ENCODE peak calls at places on chromosomes 4 and X, in four cellular contexts. O, B, L and W are unnamed samples.

GRCh38 chrX:136767104-136767941 is 13.4 kb downstream of the ARHGEF6 start:
- DNase-seq in L (peak; percentile 37), O (peak; percentile 64), B (peak; percentile 50), W (peak; percentile 64)

GRCh38 chr4:179695175-179695574 is 2252.9 kb upstream of the AGA start:
- DNase-seq in O (no peak), L (peak; percentile 97), B (no peak), W (no peak)

GRCh38 chr4:10008208-10009005 is 12.9 kb downstream of the SLC2A9 start:
- DNase-seq in B (no peak), L (peak; percentile 45), O (no peak), W (no peak)

GRCh38 chr4:135732448-135732847 is 1530.9 kb upstream of the PABPC4L start:
- DNase-seq in L (no peak), O (no peak), B (no peak), W (no peak)

GRCh38 chr4:41319553-41319952 is 62.8 kb downstream of the UCHL1 start:
- DNase-seq in O (no peak), B (no peak), L (no peak), W (no peak)

GRCh38 chr4:7761720-7762119 is 177.9 kb downstream of the AFAP1 start:
- DNase-seq in O (peak; percentile 73), L (peak; percentile 34), B (peak; percentile 56), W (peak; percentile 43)

GRCh38 chrX:37347420-37347819 is 1.7 kb upstream of the PRRG1 start:
- DNase-seq in B (no peak), O (no peak), L (peak; percentile 47), W (no peak)

GRCh38 chr4:8746523-8747466 is 124.8 kb downstream of the HMX1 start:
- DNase-seq in L (no peak), O (no peak), B (no peak), W (no peak)

GRCh38 chr4:3479358-3480101 is 16.4 kb downstream of the DOK7 start:
- DNase-seq in B (no peak), O (no peak), L (no peak), W (no peak)

GRCh38 chrX:149982310-149982709 is 44.0 kb upstream of the EOLA2 start:
- DNase-seq in L (no peak), O (no peak), B (no peak), W (no peak)

GRCh38 chrX:132877954-132878536 is 80.4 kb downstream of the HS6ST2 start:
- DNase-seq in O (no peak), L (no peak), B (no peak), W (no peak)

GRCh38 chr4:157992038-157992706 is 180.7 kb downstream of the GASK1B start:
- DNase-seq in L (peak; percentile 77), B (peak; percentile 6), O (no peak), W (peak; percentile 47)

GRCh38 chrX:153995504-153995903 is 22.9 kb downstream of the TMEM187 start:
- DNase-seq in B (no peak), L (no peak), O (no peak), W (no peak)

GRCh38 chr4:67790721-67791120 is 36.5 kb upstream of the GNRHR start:
- DNase-seq in O (no peak), L (no peak), B (no peak), W (no peak)

GRCh38 chrX:24515447-24515846 is 50.4 kb downstream of the PDK3 start:
- DNase-seq in L (peak; percentile 4), O (no peak), B (no peak), W (no peak)

GRCh38 chrX:1442016-1442665 is 10.6 kb downstream of the ASMTL start:
- DNase-seq in O (no peak), L (no peak), B (no peak), W (peak; percentile 29)

GRCh38 chrX:154748712-154749339 is 2.1 kb downstream of the GAB3 start:
- DNase-seq in B (peak; percentile 66), L (peak; percentile 50), O (no peak), W (peak; percentile 68)

GRCh38 chr4:99808260-99808857 is 8.3 kb upstream of the DAPP1 start:
- DNase-seq in O (peak; percentile 74), B (peak; percentile 67), L (peak; percentile 21), W (peak; percentile 70)

GRCh38 chr4:153023692-153024394 is 87.7 kb downstream of the FHDC1 start:
- DNase-seq in O (peak; percentile 14), B (no peak), L (no peak), W (no peak)

GRCh38 chrX:19765628-19766027 is 121.8 kb downstream of the SH3KBP1 start:
- DNase-seq in O (no peak), L (no peak), B (no peak), W (no peak)

GRCh38 chr4:8391972-8392371 is 48.6 kb downstream of the ACOX3 start:
- DNase-seq in B (no peak), L (peak; percentile 89), O (peak; percentile 53), W (no peak)

GRCh38 chr4:184361443-184361842 is 112.9 kb downstream of the IRF2 start:
- DNase-seq in L (peak; percentile 67), O (no peak), B (no peak), W (no peak)

GRCh38 chr4:174316546-174316945 is 32.8 kb downstream of the CEP44 start:
- DNase-seq in B (no peak), O (no peak), L (peak; percentile 4), W (no peak)

GRCh38 chrX:2694868-2695267 is 3.8 kb downstream of the CD99 start:
- DNase-seq in O (no peak), B (no peak), L (no peak), W (no peak)

GRCh38 chrX:2693526-2694002 is 2.5 kb downstream of the CD99 start:
- DNase-seq in B (no peak), O (no peak), L (no peak), W (no peak)

GRCh38 chrX:2691543-2692220 is 587 bp downstream of the CD99 start:
- DNase-seq in O (peak; percentile 41), B (no peak), L (peak; percentile 31), W (peak; percentile 65)

GRCh38 chrX:2692221-2693122 is 1.4 kb downstream of the CD99 start:
- DNase-seq in L (peak; percentile 58), B (no peak), O (peak; percentile 27), W (no peak)

GRCh38 chrX:2693123-2693438 is 2.0 kb downstream of the CD99 start:
- DNase-seq in B (no peak), O (no peak), L (no peak), W (no peak)
- H3K4me1 ChIP-seq in B (peaks cover 52% of the 10 kb centered on the region), O (peaks cover 69% of the 10 kb centered on the region), L (peaks cover 12% of the 10 kb centered on the region), W (peaks cover 54% of the 10 kb centered on the region)

GRCh38 chr4:94871644-94872305 is 114.0 kb downstream of the BMPR1B start:
- DNase-seq in L (peak; percentile 20), B (no peak), O (no peak), W (no peak)
- H3K4me1 ChIP-seq in L (peaks cover 4% of the 10 kb centered on the region), B (no peaks in the 10 kb centered on the region), O (no peaks in the 10 kb centered on the region), W (no peaks in the 10 kb centered on the region)

GRCh38 chr4:1755297-1755696 is 34.0 kb downstream of the TACC3 start:
- DNase-seq in L (no peak), O (no peak), B (no peak), W (no peak)
- H3K4me1 ChIP-seq in L (no peaks in the 10 kb centered on the region), O (peaks cover 16% of the 10 kb centered on the region), B (peaks cover 12% of the 10 kb centered on the region), W (no peaks in the 10 kb centered on the region)

DNA sequence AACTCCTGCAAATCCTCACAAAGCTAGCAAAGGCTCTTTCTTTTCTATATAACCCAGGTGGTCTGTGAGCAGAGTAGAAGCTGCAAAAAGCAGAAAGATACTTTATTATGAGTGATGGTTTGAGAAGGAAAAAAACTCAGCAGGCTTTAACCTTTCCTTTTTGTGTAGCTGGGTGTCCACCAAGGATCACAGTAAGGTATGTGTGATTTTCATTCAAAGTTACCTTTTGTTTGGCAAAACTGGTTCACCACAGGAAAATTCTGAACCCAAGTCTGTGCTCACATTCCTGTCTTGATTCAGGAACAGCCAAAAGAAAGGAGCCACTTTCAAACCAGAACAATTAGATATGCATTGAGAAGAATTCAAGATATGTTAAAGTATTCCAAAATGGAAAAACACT is 35.7 kb downstream of the FRAS1 start:
- DNase-seq in O (no peak), B (no peak), L (no peak), W (no peak)
- H3K4me1 ChIP-seq in O (no peaks in the 10 kb centered on the region), B (no peaks in the 10 kb centered on the region), L (no peaks in the 10 kb centered on the region), W (no peaks in the 10 kb centered on the region)

DNA sequence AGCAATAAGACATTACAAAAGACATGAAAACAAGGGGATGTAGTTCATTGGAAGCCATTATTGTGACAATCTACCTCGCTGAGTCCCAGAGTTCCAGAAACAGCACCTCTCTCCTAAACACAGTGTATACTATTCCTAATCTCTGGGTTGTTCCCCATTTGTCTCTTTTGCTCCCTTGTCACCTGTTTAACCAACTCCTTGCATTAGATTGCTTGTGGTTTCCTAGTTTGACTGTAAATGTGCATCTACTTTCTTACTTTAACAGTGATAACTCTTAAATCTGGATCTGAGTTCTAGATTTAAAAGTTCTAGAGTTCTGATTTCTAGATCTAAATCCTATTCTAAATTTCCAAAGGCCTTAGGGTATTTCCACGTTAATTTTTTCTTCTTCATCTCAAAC is 71.6 kb upstream of the TET2 start:
- DNase-seq in L (no peak), B (no peak), O (no peak), W (no peak)
- H3K4me1 ChIP-seq in L (no peaks in the 10 kb centered on the region), B (no peaks in the 10 kb centered on the region), O (no peaks in the 10 kb centered on the region), W (no peaks in the 10 kb centered on the region)

GRCh38 chr4:146029147-146029546 is 90.5 kb upstream of the ZNF827 start:
- DNase-seq in O (no peak), L (no peak), B (no peak), W (no peak)
- H3K4me1 ChIP-seq in O (peaks cover 37% of the 10 kb centered on the region), L (no peaks in the 10 kb centered on the region), B (no peaks in the 10 kb centered on the region), W (no peaks in the 10 kb centered on the region)

DNA sequence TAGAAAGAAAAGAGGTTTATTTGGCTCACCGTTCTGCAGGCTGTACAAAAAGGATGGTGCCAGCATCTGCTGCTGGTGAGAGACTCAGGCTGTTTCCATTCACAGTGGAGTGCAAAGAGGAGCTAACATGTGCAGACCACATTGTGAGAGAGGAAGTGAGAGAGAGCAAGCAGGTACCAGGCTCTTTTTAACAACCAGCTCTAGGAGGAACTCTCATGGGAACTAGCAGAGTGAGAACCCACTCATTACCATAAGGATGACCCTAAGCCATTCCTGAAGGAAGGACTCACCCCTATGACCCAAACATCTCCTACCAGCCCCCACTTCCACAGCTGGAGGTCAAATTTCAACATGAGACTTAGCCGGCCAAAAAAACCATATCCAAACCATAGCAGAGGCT is 158.6 kb upstream of the ADGRL3 start:
- DNase-seq in L (no peak), B (no peak), O (no peak), W (no peak)
- H3K4me1 ChIP-seq in L (no peaks in the 10 kb centered on the region), B (no peaks in the 10 kb centered on the region), O (no peaks in the 10 kb centered on the region), W (no peaks in the 10 kb centered on the region)

GRCh38 chrX:119009071-119009470 is 34.7 kb downstream of the LONRF3 start:
- DNase-seq in L (no peak), O (no peak), B (no peak), W (no peak)
- H3K4me1 ChIP-seq in L (no peaks in the 10 kb centered on the region), O (no peaks in the 10 kb centered on the region), B (no peaks in the 10 kb centered on the region), W (no peaks in the 10 kb centered on the region)